ENCODE peak calls at places on chromosome 21, in eight cellular contexts. One of them, this sample, is unnamed.
A peak's percentile ranks its signal among the peaks of the same experiment; 100 is the strongest.

GRCh38 chr21:45747802-45748445 is 104.4 kb downstream of the PCBP3 start:
- DNase-seq in stomach: no peak
- DNase-seq in breast epithelium: no peak
- DNase-seq in A549: peak; percentile 38
- DNase-seq in ovary: no peak
- DNase-seq in testis: no peak
- DNase-seq in transverse colon: no peak
- DNase-seq in uterus: no peak
- DNase-seq in this sample: no peak

GRCh38 chr21:39935716-39936115 is 68.5 kb downstream of the PCP4 start:
- DNase-seq in stomach: no peak
- DNase-seq in breast epithelium: no peak
- DNase-seq in A549: no peak
- DNase-seq in ovary: no peak
- DNase-seq in testis: no peak
- DNase-seq in transverse colon: no peak
- DNase-seq in uterus: no peak
- DNase-seq in this sample: no peak

GRCh38 chr21:38955495-38955894 is 149.8 kb downstream of the ETS2 start:
- DNase-seq in stomach: peak; percentile 39
- DNase-seq in breast epithelium: no peak
- DNase-seq in A549: no peak
- DNase-seq in ovary: no peak
- DNase-seq in testis: no peak
- DNase-seq in transverse colon: peak; percentile 72
- DNase-seq in uterus: no peak
- DNase-seq in this sample: peak; percentile 65

GRCh38 chr21:39582749-39583148 is 30.0 kb upstream of the B3GALT5 start:
- DNase-seq in stomach: no peak
- DNase-seq in breast epithelium: no peak
- DNase-seq in A549: no peak
- DNase-seq in ovary: no peak
- DNase-seq in testis: no peak
- DNase-seq in transverse colon: no peak
- DNase-seq in uterus: no peak
- DNase-seq in this sample: no peak

GRCh38 chr21:30240661-30241060 is 24.8 kb upstream of the CLDN8 start:
- DNase-seq in stomach: no peak
- DNase-seq in breast epithelium: no peak
- DNase-seq in A549: no peak
- DNase-seq in ovary: no peak
- DNase-seq in testis: no peak
- DNase-seq in transverse colon: no peak
- DNase-seq in uterus: no peak
- DNase-seq in this sample: no peak

GRCh38 chr21:32519945-32520884 is 65.1 kb downstream of the TCP10L start:
- DNase-seq in stomach: no peak
- DNase-seq in breast epithelium: no peak
- DNase-seq in A549: no peak
- DNase-seq in ovary: no peak
- DNase-seq in testis: no peak
- DNase-seq in transverse colon: no peak
- DNase-seq in uterus: no peak
- DNase-seq in this sample: no peak

GRCh38 chr21:39182484-39183271 is 573 bp downstream of the PSMG1 start:
- DNase-seq in stomach: no peak
- DNase-seq in breast epithelium: no peak
- DNase-seq in A549: no peak
- DNase-seq in ovary: no peak
- DNase-seq in testis: peak; percentile 41
- DNase-seq in transverse colon: peak; percentile 23
- DNase-seq in uterus: peak; percentile 29
- DNase-seq in this sample: no peak

GRCh38 chr21:45631540-45631939 is 12.0 kb upstream of the PCBP3 start:
- DNase-seq in stomach: no peak
- DNase-seq in breast epithelium: peak; percentile 11
- DNase-seq in A549: no peak
- DNase-seq in ovary: no peak
- DNase-seq in testis: no peak
- DNase-seq in transverse colon: no peak
- DNase-seq in uterus: no peak
- DNase-seq in this sample: no peak

GRCh38 chr21:45209046-45209445 is 78.6 kb downstream of the POFUT2 start:
- DNase-seq in stomach: no peak
- DNase-seq in breast epithelium: no peak
- DNase-seq in A549: no peak
- DNase-seq in ovary: no peak
- DNase-seq in testis: no peak
- DNase-seq in transverse colon: no peak
- DNase-seq in uterus: no peak
- DNase-seq in this sample: no peak

GRCh38 chr21:14543983-14544382 is 2.1 kb downstream of the SAMSN1 start:
- DNase-seq in stomach: no peak
- DNase-seq in breast epithelium: no peak
- DNase-seq in A549: no peak
- DNase-seq in ovary: no peak
- DNase-seq in testis: no peak
- DNase-seq in transverse colon: no peak
- DNase-seq in uterus: no peak
- DNase-seq in this sample: no peak

GRCh38 chr21:38171723-38172344 is 85.0 kb upstream of the KCNJ15 start:
- DNase-seq in stomach: no peak
- DNase-seq in breast epithelium: no peak
- DNase-seq in A549: no peak
- DNase-seq in ovary: no peak
- DNase-seq in testis: no peak
- DNase-seq in transverse colon: no peak
- DNase-seq in uterus: no peak
- DNase-seq in this sample: no peak

GRCh38 chr21:45471229-45472052 is 66.5 kb downstream of the COL18A1 start:
- DNase-seq in stomach: no peak
- DNase-seq in breast epithelium: no peak
- DNase-seq in A549: no peak
- DNase-seq in ovary: peak; percentile 74
- DNase-seq in testis: peak; percentile 62
- DNase-seq in transverse colon: no peak
- DNase-seq in uterus: peak; percentile 69
- DNase-seq in this sample: no peak

GRCh38 chr21:43333301-43334062 is 93.4 kb downstream of the SIK1 start:
- DNase-seq in stomach: peak; percentile 64
- DNase-seq in breast epithelium: peak; percentile 92
- DNase-seq in A549: peak; percentile 65
- DNase-seq in ovary: peak; percentile 74
- DNase-seq in testis: peak; percentile 28
- DNase-seq in transverse colon: no peak
- DNase-seq in uterus: peak; percentile 34
- DNase-seq in this sample: no peak

GRCh38 chr21:40759061-40759460 is 87.9 kb downstream of the DSCAM start:
- DNase-seq in stomach: no peak
- DNase-seq in breast epithelium: no peak
- DNase-seq in A549: no peak
- DNase-seq in ovary: no peak
- DNase-seq in testis: no peak
- DNase-seq in transverse colon: no peak
- DNase-seq in uterus: no peak
- DNase-seq in this sample: no peak

GRCh38 chr21:45278156-45278911 is 9.4 kb downstream of the POFUT2 start:
- DNase-seq in stomach: peak; percentile 15
- DNase-seq in breast epithelium: no peak
- DNase-seq in A549: no peak
- DNase-seq in ovary: no peak
- DNase-seq in testis: no peak
- DNase-seq in transverse colon: no peak
- DNase-seq in uterus: peak; percentile 13
- DNase-seq in this sample: no peak

GRCh38 chr21:28018741-28019669 is 973.7 kb downstream of the LTN1 start:
- DNase-seq in stomach: no peak
- DNase-seq in breast epithelium: no peak
- DNase-seq in A549: no peak
- DNase-seq in ovary: no peak
- DNase-seq in testis: no peak
- DNase-seq in transverse colon: no peak
- DNase-seq in uterus: no peak
- DNase-seq in this sample: no peak

DNA sequence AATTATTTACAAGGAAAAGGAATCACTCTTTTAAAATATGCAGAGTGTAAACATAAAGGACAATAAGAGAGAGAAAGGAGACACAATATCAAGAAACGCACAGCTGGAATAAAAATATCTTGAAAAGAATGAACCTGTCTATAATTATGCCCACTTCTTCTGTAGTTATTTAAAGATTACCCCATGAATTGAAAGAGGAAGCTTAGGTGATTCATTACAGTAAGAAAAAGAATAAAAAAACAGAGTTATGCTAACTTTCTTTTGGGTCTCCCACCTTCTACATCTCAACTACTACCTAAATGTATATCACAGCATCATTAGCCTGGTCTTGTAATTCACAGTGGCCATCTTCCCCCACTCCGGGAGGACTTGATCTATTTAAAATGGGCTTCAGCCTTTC is 182.1 kb downstream of the MRPL39 start:
- DNase-seq in stomach: no peak
- DNase-seq in breast epithelium: no peak
- DNase-seq in A549: no peak
- DNase-seq in ovary: no peak
- DNase-seq in testis: no peak
- DNase-seq in transverse colon: no peak
- DNase-seq in uterus: no peak
- DNase-seq in this sample: no peak
- TF ChIP-seq POLR2A in stomach: no peak
- TF ChIP-seq POLR2A in breast epithelium: no peak
- TF ChIP-seq POLR2A in A549: no peak
- TF ChIP-seq POLR2A in ovary: no peak
- TF ChIP-seq POLR2A in testis: no peak
- TF ChIP-seq POLR2A in transverse colon: no peak
- TF ChIP-seq POLR2A in uterus: no peak
- TF ChIP-seq POLR2A in this sample: no peak

GRCh38 chr21:24353492-24353891 is 1253.8 kb downstream of the MRPL39 start:
- DNase-seq in stomach: no peak
- DNase-seq in breast epithelium: no peak
- DNase-seq in A549: no peak
- DNase-seq in ovary: no peak
- DNase-seq in testis: no peak
- DNase-seq in transverse colon: no peak
- DNase-seq in uterus: no peak
- DNase-seq in this sample: no peak
- H3K9me3 ChIP-seq in stomach: no peaks in the 10 kb centered on the region
- H3K9me3 ChIP-seq in breast epithelium: no peaks in the 10 kb centered on the region
- H3K9me3 ChIP-seq in A549: no peaks in the 10 kb centered on the region
- H3K9me3 ChIP-seq in ovary: no peaks in the 10 kb centered on the region
- H3K9me3 ChIP-seq in testis: no peaks in the 10 kb centered on the region
- H3K9me3 ChIP-seq in transverse colon: no peaks in the 10 kb centered on the region
- H3K9me3 ChIP-seq in uterus: no peaks in the 10 kb centered on the region
- H3K9me3 ChIP-seq in this sample: no peaks in the 10 kb centered on the region

GRCh38 chr21:37009740-37010341 is 3.3 kb downstream of the RIPPLY3 start:
- DNase-seq in stomach: peak; percentile 89
- DNase-seq in breast epithelium: peak; percentile 52
- DNase-seq in A549: peak; percentile 77
- DNase-seq in ovary: peak; percentile 84
- DNase-seq in testis: peak; percentile 83
- DNase-seq in transverse colon: peak; percentile 89
- DNase-seq in uterus: peak; percentile 56
- DNase-seq in this sample: peak; percentile 92
- TF ChIP-seq POLR2A in stomach: no peak
- TF ChIP-seq POLR2A in breast epithelium: no peak
- TF ChIP-seq POLR2A in A549: no peak
- TF ChIP-seq POLR2A in ovary: no peak
- TF ChIP-seq POLR2A in testis: no peak
- TF ChIP-seq POLR2A in transverse colon: no peak
- TF ChIP-seq POLR2A in uterus: no peak
- TF ChIP-seq POLR2A in this sample: no peak

GRCh38 chr21:21612446-21612845 is 614.2 kb downstream of the NCAM2 start:
- DNase-seq in stomach: no peak
- DNase-seq in breast epithelium: no peak
- DNase-seq in A549: no peak
- DNase-seq in ovary: no peak
- DNase-seq in testis: no peak
- DNase-seq in transverse colon: no peak
- DNase-seq in uterus: no peak
- DNase-seq in this sample: no peak
- H3K9me3 ChIP-seq in stomach: no peaks in the 10 kb centered on the region
- H3K9me3 ChIP-seq in breast epithelium: no peaks in the 10 kb centered on the region
- H3K9me3 ChIP-seq in A549: no peaks in the 10 kb centered on the region
- H3K9me3 ChIP-seq in ovary: no peaks in the 10 kb centered on the region
- H3K9me3 ChIP-seq in testis: no peaks in the 10 kb centered on the region
- H3K9me3 ChIP-seq in transverse colon: no peaks in the 10 kb centered on the region
- H3K9me3 ChIP-seq in uterus: no peaks in the 10 kb centered on the region
- H3K9me3 ChIP-seq in this sample: no peaks in the 10 kb centered on the region

DNA sequence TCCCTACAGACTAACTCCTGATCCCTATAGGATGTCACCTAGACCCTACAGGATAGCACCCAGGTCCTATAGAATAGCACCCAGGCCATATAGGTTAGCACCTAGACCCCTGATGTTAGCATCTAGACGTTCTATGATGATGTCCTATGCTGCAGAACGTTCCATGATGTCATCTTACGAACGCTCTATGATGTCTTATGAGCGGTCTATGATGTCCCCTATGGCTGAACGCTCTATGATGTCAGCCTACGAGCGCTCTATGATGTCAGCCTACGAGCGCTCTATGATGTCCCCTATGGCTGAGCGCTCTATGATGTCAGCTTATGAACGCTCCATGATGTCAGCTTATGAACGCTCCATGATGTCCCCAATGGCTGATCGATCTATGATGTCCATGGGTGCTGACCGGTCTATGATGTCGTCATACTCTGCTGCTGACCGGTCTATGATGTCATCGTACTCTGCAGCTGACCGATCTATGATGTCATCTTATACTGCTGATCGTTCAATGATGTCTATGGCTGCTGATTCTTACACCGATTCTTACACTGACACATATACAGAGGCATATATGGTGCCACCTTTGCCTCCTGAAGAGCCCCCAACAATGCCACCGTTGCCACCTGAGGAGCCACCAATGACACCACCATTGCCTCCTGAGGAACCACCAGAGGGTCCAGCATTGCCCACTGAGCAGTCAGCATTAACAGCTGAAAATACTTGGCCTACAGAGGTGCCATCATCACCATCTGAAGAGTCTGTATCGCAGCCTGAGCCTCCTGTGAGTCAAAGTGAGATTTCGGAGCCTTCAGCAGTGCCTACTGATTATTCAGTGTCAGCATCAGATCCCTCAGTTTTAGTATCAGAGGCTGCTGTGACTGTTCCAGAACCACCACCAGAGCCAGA is 9.5 kb downstream of the SON start:
- DNase-seq in stomach: no peak
- DNase-seq in breast epithelium: no peak
- DNase-seq in A549: no peak
- DNase-seq in ovary: no peak
- DNase-seq in testis: no peak
- DNase-seq in transverse colon: no peak
- DNase-seq in uterus: no peak
- DNase-seq in this sample: no peak
- TF ChIP-seq POLR2A in stomach: no peak
- TF ChIP-seq POLR2A in breast epithelium: no peak
- TF ChIP-seq POLR2A in A549: no peak
- TF ChIP-seq POLR2A in ovary: no peak
- TF ChIP-seq POLR2A in testis: no peak
- TF ChIP-seq POLR2A in transverse colon: no peak
- TF ChIP-seq POLR2A in uterus: no peak
- TF ChIP-seq POLR2A in this sample: no peak

This sample was measured in Peyer's patch.